ENCODE peak calls at places on chromosomes 4 and X, in four cellular contexts. V is CD8-positive, alpha-beta T cell; O is uterus; F is cardiac muscle cell. M is an unnamed sample. For H3K4me1, the result is how much of the 10 kb centered on the place peaks cover.

GRCh38 chrX:6849711-6850415 is 297.6 kb upstream of the STS start:
- DNase-seq in F (no peak), O (no peak), V (no peak), M (no peak)

GRCh38 chr4:182470215-182470614 is 227.0 kb downstream of the TENM3 start:
- DNase-seq in V (no peak), F (no peak), O (no peak), M (no peak)

GRCh38 chr4:72631296-72631695 is 62.3 kb upstream of the ADAMTS3 start:
- DNase-seq in O (peak), F (peak), V (no peak), M (peak)

GRCh38 chr4:55830741-55831140 is 11.2 kb downstream of the EXOC1L start:
- DNase-seq in V (no peak), F (no peak), O (no peak), M (no peak)

GRCh38 chr4:86055898-86056297 is 304.0 kb downstream of the MAPK10 start:
- DNase-seq in F (no peak), V (no peak), O (no peak), M (no peak)

GRCh38 chr4:73222466-73223257 is 35.9 kb downstream of the ANKRD17 start:
- DNase-seq in O (peak), V (peak), F (peak), M (peak)

GRCh38 chr4:131526686-131527085 is 1622.4 kb upstream of the PCDH10 start:
- DNase-seq in F (no peak), O (no peak), V (no peak), M (no peak)

GRCh38 chr4:55337944-55338343 is 8.1 kb upstream of the SRD5A3 start:
- DNase-seq in F (no peak), O (no peak), V (no peak), M (no peak)

GRCh38 chr4:140242357-140243284 is 88.6 kb upstream of the MAML3 start:
- DNase-seq in O (no peak), F (peak), V (no peak), M (no peak)

GRCh38 chr4:3480528-3481112 is 17.5 kb downstream of the DOK7 start:
- DNase-seq in F (peak), V (peak), O (peak), M (peak)

GRCh38 chr4:125043453-125043852 is 271.3 kb upstream of the FAT4 start:
- DNase-seq in V (no peak), O (no peak), F (no peak), M (no peak)

GRCh38 chr4:168304744-168305459 is 13.7 kb downstream of the DDX60 start:
- DNase-seq in F (peak), O (no peak), V (no peak), M (no peak)

GRCh38 chrX:153643431-153644351 is 3.3 kb upstream of the DUSP9 start:
- DNase-seq in V (no peak), O (peak), F (no peak), M (no peak)

GRCh38 chr4:145898926-145899531 is 39.6 kb downstream of the ZNF827 start:
- DNase-seq in V (no peak), F (no peak), O (no peak), M (no peak)

GRCh38 chr4:43343298-43343697 is 450.8 kb downstream of the GRXCR1 start:
- DNase-seq in O (no peak), V (no peak), F (no peak), M (no peak)

GRCh38 chrX:133668225-133668931 is 253.1 kb upstream of the GPC4 start:
- DNase-seq in F (no peak), O (no peak), V (no peak), M (no peak)

GRCh38 chr4:165915215-165915614 is 42.2 kb downstream of the TLL1 start:
- DNase-seq in O (no peak), F (no peak), V (no peak), M (no peak)

GRCh38 chr4:81096566-81096965 is 66.1 kb downstream of the BMP3 start:
- DNase-seq in F (peak), O (no peak), V (no peak), M (no peak)

GRCh38 chr4:153447175-153447887 is 18.8 kb upstream of the TMEM131L start:
- DNase-seq in O (no peak), V (no peak), F (peak), M (no peak)

DNA sequence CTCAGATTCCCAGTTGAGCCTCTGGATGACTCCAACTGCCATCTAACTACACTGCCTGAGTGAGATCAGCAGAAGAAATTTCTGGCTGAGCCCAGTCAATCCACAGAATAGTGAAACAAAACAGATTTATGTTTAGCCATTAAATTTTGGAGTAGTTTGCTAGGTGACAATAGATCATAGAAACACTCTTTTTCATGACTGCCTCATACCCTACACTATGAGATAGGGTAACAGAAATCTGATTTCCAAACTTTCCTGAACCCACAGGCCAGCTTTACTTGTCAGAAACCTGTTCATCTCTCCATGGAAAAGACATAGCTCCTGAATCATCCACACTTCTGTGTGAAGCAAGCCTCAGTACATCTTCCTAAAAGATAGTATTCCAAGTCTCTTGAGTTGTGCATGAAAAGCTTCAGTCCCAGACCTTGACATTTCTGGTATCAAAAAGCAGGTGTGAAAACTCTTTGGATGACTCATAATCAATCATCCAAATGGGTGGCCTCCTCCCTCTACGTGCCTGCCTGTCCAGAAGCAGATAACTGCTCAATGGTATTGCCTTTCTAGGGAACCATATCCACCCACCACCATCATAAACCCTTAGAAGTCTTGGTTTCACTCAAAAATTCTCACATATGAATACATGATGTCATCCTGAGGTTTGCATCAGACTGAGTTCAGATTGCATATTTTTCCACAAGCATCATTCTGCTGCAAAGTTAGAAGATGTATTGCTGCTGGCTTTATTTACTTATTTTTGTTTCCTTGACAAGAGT is 47.5 kb upstream of the RAP2C start:
- DNase-seq in F (peak), O (peak), V (no peak), M (no peak)
- TF ChIP-seq CTCF in F (no peak), O (no peak), V (no peak), M (no peak)

GRCh38 chr4:2256156-2256731 is 5.7 kb downstream of the MXD4 start:
- DNase-seq in O (peak), F (no peak), V (no peak), M (peak)

GRCh38 chr4:2257361-2258001 is 4.4 kb downstream of the MXD4 start:
- DNase-seq in V (no peak), O (peak), F (no peak), M (peak)

GRCh38 chr4:2255501-2256155 is 6.3 kb downstream of the MXD4 start:
- DNase-seq in V (no peak), O (peak), F (peak), M (peak)

GRCh38 chr4:2258091-2259035 is 3.5 kb downstream of the MXD4 start:
- DNase-seq in O (no peak), F (no peak), V (no peak), M (no peak)

DNA sequence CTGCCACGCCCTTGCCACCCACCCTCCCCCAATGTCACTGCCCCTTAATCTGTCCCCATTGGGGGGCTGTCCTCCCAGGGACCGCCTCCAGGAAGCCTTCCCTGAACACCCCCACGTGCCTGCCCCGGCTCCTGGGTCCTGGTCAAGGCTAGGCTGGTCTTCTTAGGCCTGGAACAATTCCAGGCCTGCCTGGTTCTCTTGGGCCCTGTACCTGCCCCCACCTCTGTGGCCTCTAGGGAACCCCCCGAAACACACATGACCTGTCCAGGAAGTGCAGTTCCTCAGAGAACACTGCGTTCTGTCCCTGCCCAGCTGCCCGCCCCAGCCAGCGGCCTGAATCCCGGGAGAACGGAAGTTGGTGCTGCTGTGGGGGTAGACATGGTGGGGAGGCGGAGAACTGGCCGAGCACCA is 5.1 kb downstream of the MXD4 start:
- DNase-seq in V (no peak), F (peak), O (peak), M (peak)
- H3K4me1 ChIP-seq in V (under half), F (under half), O (half or more), M (half or more)

GRCh38 chr4:14883166-14883565 is 119.1 kb upstream of the CPEB2 start:
- DNase-seq in V (no peak), F (no peak), O (no peak), M (no peak)
- TF ChIP-seq CTCF in V (no peak), F (no peak), O (no peak), M (no peak)

DNA sequence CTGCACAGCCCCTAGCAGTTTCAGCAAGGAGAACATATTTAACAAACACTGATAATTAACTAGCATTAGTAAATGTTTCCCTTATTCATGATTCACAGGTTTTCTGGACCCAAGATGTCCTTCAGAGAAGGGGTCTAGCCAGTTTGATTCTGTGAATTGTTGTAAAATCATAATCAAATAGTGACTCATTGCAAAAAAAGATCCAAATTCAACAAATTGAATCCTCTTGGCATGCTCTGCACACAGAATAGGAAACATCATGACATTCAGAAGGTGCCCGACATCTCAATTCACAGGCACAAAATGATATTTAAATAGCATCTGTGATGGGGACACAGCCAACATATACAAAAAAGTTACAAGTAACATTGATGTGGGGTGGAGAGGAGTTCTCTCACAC is 100.1 kb downstream of the SH3KBP1 start:
- DNase-seq in V (no peak), O (no peak), F (no peak), M (no peak)
- H3K4me1 ChIP-seq in V (half or more), O (under half), F (under half), M (under half)

DNA sequence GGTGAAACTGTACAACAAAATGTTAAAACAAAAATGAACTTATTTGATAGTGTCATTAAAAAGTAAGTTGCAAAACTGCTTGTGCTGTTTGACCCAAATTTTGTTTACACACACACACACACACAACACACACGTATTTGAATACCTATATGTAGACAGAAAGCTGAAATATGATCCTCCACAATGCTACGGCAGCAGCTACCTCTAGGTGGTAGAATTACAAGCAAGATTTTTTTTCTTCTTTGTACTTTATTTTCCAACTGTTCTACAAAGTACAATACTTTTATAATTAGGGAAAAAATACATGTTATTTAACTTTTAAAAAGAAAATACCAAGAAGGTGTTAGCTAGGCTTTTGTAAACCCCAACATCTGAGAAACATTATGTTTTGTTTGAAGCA is 1.2 kb downstream of the CYTL1 start:
- DNase-seq in O (no peak), F (no peak), V (no peak), M (no peak)
- TF ChIP-seq CTCF in O (no peak), F (peak), V (no peak), M (no peak)

DNA sequence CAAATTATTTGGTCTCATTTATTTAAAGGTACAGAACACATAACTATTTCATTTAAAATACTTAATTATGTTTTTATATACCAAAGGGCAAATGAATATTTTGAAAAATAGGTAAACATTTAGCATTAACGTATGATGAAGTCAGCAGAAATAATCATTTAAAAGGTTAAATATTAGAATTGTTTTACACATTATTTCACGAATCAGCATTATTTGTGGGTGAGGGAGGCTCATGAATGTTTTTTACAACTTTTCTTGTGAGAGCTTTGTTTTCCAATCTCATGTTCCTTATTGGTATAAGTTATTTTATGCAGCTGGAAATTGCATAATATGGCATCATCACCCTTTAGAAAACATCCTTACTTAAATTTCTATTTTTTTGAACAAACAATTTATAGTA is 73.9 kb upstream of the FSTL5 start:
- DNase-seq in V (no peak), O (no peak), F (no peak), M (no peak)
- H3K4me1 ChIP-seq in V (under half), O (under half), F (under half), M (under half)

GRCh38 chrX:46916273-46916672 is 4.1 kb downstream of the JADE3 start:
- DNase-seq in F (no peak), O (no peak), V (no peak), M (no peak)

GRCh38 chrX:46910415-46910814 is 1.8 kb upstream of the JADE3 start:
- DNase-seq in F (no peak), O (no peak), V (no peak), M (no peak)

GRCh38 chrX:46912098-46912672 is at the start of gene JADE3:
- DNase-seq in F (peak), V (peak), O (peak), M (peak)

GRCh38 chrX:46913710-46914109 is 1.5 kb downstream of the JADE3 start:
- DNase-seq in O (peak), V (no peak), F (peak), M (no peak)

DNA sequence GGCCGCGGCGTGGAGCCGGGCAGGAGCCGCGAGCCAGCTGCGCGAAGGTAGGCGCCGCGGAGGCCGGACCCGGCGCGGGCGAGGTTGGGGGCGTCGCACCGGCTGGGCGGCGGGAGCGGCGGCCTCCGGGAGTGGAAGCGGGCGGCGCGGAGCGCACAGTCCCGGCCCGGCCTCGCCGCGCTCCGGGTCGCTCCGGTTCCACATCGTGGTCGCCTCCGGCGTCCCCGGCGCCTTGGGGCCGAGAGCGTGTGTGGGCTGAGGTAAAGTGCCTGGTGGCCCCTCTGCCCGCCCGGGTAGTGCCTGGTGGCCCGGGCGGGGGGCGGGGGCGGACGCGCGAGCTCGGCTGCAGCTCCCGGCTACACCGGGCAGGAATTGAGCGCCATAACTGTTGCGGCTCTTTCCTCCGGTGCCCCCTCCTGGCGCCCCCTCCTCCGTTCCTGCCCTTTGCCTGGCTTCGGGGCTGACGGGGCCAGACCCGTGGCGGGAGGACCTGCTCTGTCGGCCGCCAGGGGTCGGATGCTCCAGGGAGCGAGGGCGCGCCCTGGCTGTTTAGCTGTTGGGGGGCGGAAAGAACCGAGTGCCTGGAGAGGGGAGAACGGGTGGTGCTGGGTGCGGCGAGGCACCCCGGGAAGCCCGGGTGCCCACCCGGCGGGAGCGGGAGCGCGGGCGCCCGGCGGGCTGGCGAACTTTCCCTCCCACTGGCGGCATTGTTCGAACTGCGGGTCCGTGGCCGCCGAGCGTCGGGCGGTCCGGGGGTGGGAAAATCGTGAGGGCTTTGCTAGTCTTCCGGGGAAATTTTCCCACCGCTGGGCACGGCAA is 661 bp downstream of the JADE3 start:
- DNase-seq in V (peak), O (peak), F (peak), M (no peak)
- TF ChIP-seq CTCF in V (no peak), O (peak), F (peak), M (peak)

DNA sequence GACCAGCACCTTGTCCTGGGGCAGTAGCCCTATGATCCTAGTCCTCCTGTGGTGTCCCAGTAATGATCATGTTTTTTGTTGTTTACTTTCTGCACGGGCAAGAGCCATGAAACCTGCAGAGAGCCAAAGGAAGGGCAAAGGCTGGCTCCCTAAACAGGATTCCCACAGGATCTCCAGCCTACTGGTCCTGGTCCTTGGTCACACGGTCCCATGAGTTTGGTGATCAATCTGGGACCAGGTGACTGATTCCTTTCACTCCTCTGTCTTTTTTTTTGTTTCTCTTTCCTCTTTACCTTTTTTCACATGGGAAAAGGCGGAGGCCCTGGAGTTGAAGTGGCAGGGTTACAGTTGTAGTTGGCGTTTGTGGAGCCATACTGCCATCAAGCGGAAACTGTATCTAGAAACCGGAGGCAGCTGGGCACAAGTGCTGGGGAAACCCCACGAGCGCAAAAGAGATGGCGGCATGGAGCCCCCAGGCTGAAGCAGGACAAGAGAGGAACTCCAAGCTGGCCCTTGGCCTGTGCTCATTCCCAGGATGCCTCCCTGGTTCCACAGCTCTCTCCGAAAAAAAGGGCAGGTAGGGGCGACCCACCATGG is 34.6 kb downstream of the NBDY start:
- DNase-seq in O (peak), V (peak), F (no peak), M (peak)
- H3K4me1 ChIP-seq in O (under half), V (under half), F (under half), M (under half)

DNA sequence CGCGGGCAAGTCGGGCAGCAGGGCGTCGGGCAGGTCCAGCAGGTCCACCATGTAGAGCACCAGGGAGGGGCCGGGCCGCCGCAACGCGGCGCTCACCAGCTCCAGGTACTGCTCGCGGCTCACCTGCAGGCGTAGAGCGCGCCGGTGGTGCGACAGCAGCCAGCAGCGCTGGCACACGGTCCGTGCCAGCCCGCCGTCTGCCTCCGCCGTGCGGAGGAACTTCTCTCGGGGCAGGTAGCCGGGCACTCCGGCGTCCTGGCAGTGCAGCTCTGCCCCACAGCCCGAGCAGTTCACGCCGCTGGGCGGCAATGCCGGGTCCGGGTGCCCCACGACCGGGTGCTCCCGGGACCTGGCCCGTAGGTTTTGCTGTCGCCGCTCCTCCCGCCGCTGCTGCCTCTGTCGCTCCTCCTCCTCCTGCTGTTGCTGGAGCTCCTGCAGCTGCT is 507 bp downstream of the NOA1 start:
- DNase-seq in F (no peak), O (no peak), V (no peak), M (peak)
- TF ChIP-seq CTCF in F (no peak), O (no peak), V (no peak), M (peak)